ENCODE peak calls at places on chromosomes 13 and 19, in six cellular contexts. D is vagina, A is heart right ventricle, F is GM23248, T is breast epithelium, V is adrenal gland. L is an unnamed sample. For H3K4me1 and H3K9me3, the result is how much of the 10 kb centered on the place peaks cover.

GRCh38 chr13:98466634-98467236 is 110.2 kb downstream of the STK24 start:
- DNase-seq in T (no peak), A (no peak), V (no peak), F (peak), D (no peak), L (no peak)

GRCh38 chr19:51593969-51594773 is 23.1 kb downstream of the ZNF175 start:
- DNase-seq in T (peak), D (peak), V (peak), F (peak), A (peak), L (peak)

GRCh38 chr13:102598061-102598460 is 1.3 kb downstream of the TPP2 start:
- DNase-seq in V (no peak), A (no peak), D (no peak), T (no peak), F (peak), L (no peak)

GRCh38 chr19:42480335-42481095 is 37.8 kb upstream of the CXCL17 start:
- DNase-seq in F (peak), T (no peak), A (no peak), D (no peak), V (peak), L (no peak)

GRCh38 chr19:55494172-55494761 is 6.0 kb downstream of the SSC5D start:
- DNase-seq in A (peak), F (no peak), T (no peak), D (peak), V (no peak), L (no peak)

GRCh38 chr19:12995596-12996541 is 594 bp downstream of the NFIX start:
- DNase-seq in V (peak), A (peak), F (peak), T (no peak), D (no peak), L (no peak)

GRCh38 chr13:33610471-33611015 is 207.4 kb upstream of the RFC3 start:
- DNase-seq in D (no peak), V (peak), T (no peak), A (peak), F (no peak), L (no peak)

GRCh38 chr13:114072421-114072820 is 60.0 kb downstream of the RASA3 start:
- DNase-seq in A (no peak), F (no peak), D (no peak), T (no peak), V (no peak), L (no peak)

GRCh38 chr13:47175172-47175806 is 278.4 kb upstream of the HTR2A start:
- DNase-seq in V (no peak), T (no peak), D (no peak), F (peak), A (no peak), L (no peak)

GRCh38 chr13:109840201-109840892 is 54.0 kb upstream of the IRS2 start:
- DNase-seq in T (no peak), V (no peak), F (peak), D (no peak), A (no peak), L (no peak)

GRCh38 chr19:5407356-5407755 is 47.9 kb upstream of the ZNRF4 start:
- DNase-seq in F (peak), T (no peak), V (no peak), D (no peak), A (no peak), L (no peak)

GRCh38 chr13:23050126-23050525 is 130.7 kb upstream of the SGCG start:
- DNase-seq in D (no peak), F (no peak), T (no peak), V (no peak), A (no peak), L (no peak)

GRCh38 chr13:101019126-101019525 is 344.5 kb upstream of the TMTC4 start:
- DNase-seq in F (peak), A (no peak), D (no peak), V (no peak), T (no peak), L (no peak)

GRCh38 chr13:101013245-101013644 is 338.6 kb upstream of the TMTC4 start:
- DNase-seq in F (peak), A (no peak), V (no peak), T (no peak), D (no peak), L (no peak)

DNA sequence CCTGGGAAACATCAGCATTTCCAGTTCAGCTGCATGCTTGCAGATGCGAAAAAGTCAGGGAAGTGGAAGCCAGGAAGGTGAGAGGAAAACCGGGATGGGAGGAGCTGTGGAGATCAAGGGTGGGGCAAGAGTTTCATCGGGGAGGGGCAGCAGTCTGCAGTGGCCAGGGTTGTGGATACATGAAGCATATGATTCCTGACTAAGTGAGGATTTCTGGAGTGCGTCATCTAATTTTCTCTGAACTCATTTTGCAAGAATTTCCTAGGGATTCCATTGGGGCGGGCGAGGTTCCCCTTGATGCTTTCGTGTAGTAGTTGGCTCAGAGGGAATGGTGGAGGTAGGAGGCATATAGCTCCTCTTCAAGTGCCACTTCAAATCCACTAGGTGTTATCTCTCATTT is 344.1 kb upstream of the TMTC4 start:
- DNase-seq in V (no peak), A (no peak), F (peak), T (no peak), D (no peak), L (no peak)
- H3K27ac ChIP-seq in V (no peak), A (no peak), F (no peak), T (no peak), D (no peak), L (no peak)

DNA sequence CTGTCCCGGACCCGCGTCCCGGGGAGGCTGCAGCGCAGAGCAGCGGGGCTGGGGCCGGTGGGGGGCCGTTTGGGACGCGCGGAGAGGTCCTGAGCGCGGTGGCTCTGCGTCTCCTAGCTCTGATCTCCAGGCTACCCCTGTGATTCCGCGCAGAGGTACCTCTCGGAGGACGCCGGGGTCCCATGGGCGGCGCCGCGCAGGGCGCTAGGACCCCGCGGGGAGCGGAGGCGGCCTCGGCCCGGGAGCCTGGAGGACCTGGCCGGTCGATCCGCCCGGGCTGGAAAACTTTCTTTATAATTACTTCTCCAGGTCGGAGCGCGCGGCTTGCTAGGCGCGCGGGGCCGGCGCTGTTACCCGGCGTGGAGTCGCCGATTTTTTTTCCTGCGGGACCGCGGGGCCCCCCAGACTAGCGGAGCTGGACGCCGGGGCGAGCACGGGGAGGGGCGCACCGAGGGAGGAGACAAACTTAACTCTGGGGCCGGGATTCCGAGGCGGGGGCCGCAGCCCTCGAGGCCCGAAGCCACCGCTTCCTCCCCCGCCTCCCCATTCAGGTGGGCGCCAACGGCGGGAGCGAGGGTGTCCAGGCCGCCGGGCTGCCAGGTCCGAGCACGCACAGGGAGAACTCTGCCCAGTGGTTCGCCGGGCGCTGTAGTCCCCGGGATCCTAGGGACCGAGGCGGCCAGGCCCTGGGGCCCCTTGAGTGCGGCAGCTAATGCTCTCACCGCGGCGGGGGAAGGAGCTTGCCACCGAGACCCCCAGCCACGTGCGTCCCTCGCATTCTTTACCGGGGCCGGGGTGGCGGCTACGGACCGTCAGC is 848 bp upstream of the CEBPA start:
- DNase-seq in D (peak), T (peak), V (no peak), F (peak), A (no peak), L (no peak)
- H3K4me1 ChIP-seq in D (under half), T (under half), V (under half), F (under half), A (under half), L (under half)

GRCh38 chr13:45413826-45414312 is 4.3 kb downstream of the SLC25A30 start:
- DNase-seq in A (no peak), D (no peak), V (no peak), T (no peak), F (peak), L (no peak)
- H3K9me3 ChIP-seq in A (under half), D (under half), V (under half), T (under half), F (under half), L (under half)

GRCh38 chr13:77574076-77574475 is 38.6 kb downstream of the SCEL start:
- DNase-seq in V (no peak), A (no peak), T (no peak), D (no peak), F (no peak), L (no peak)
- H3K27ac ChIP-seq in V (no peak), A (no peak), T (no peak), D (no peak), F (no peak), L (no peak)

GRCh38 chr19:19308373-19308772 is 11.9 kb downstream of the SUGP1 start:
- DNase-seq in T (no peak), A (no peak), V (no peak), F (no peak), D (no peak), L (no peak)
- H3K4me1 ChIP-seq in T (under half), A (under half), V (under half), F (under half), D (under half), L (under half)

DNA sequence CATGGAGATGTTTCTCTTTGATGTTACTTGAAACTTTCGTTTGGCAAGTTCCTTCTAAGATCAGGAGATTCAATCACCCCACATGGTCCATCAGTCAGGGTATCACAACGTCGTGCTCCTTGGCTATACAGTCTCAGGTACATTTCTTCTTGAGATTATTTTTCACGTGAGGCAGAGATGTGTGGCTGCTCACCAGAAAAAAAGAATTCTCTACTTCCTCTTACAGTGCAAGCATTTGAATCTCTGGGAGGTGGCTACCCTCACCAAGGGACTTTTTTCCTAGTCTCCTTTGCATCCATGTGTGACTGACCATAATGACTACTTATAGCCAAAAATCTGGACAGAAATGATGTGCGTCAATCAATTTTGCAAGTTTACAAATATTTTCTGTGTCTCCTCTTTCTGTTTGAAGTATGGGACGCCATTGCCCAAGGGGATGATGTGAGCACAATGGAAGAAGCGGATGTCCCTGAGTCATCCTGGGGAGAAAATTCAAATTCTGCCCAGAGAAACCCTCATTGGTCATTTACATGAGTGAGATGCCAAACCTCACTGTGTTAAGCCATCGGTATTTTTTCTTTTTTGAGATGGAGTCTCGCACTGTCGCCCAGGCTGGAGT is 8.6 kb upstream of the LAIR2 start:
- DNase-seq in A (no peak), T (no peak), D (no peak), F (no peak), V (no peak), L (no peak)
- H3K9me3 ChIP-seq in A (under half), T (under half), D (under half), F (under half), V (under half), L (under half)

DNA sequence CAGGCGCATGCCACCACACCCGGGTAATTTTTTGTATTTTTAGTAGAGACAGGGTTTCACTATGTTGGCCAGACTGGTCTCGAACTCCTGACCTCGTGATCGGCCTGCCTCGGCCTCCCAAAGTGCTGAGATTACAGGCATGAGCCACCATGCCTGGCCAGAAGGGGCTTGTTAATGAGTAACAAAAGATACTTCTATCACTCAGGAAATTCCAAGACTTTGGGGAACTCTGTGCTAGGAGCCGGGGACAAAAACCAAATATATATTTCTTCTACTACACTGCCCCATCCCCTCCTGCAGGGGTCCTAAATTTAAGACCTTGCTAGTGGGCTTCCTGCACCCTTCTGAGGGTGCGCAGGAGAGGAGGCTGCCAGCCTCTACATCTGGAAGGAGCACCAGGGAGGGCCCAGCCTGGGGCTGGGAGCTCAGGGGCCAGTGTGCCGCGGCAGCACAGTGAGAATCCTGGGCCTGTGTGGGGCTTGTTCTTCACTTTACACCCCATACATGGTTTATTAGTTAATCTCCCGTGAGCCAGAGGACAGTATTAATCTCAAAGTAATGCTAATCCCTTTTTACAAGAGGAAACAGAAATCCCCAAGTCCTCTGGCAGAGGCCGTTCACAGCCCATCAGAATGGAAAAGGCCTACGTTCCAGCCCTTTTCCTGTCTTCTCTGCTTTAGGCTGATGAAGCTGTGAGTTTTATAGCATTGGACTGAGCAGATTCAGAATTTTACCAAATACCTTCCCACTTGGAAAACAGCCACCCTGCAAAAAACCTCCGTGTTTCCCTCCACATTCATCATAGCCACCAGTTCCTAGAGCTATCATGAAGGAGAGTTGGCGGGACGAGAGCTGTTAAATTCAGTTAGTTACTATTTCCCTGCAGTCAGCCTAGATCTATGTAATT is 44.4 kb upstream of the NPAS1 start:
- DNase-seq in T (no peak), D (no peak), V (no peak), F (no peak), A (no peak), L (no peak)
- H3K27ac ChIP-seq in T (peak), D (peak), V (peak), F (peak), A (peak), L (peak)